ENCODE peak calls at places on chromosome 17, in six cellular contexts. N is mesendoderm; Q is MG63; R is stimulated activated CD8-positive, alpha-beta memory T cell treated with anti-CD3 and anti-CD28 coated beads, Interleukin-7, amount 100 ng/mL, for 1 hour; V is NCI-H1048; W is AML-193. X is an unnamed sample.

GRCh38 chr17:71232801-71233559 is 887.8 kb upstream of the SOX9 start:
- DNase-seq in V (no peak), R (no peak), N (no peak), Q (no peak), W (no peak), X (no peak)

GRCh38 chr17:29069526-29070041 is 26.6 kb downstream of the PIPOX start:
- DNase-seq in R (no peak), V (peak), W (no peak), Q (no peak), N (no peak), X (no peak)

GRCh38 chr17:8707591-8708453 is 36.8 kb downstream of the CCDC42 start:
- DNase-seq in V (no peak), W (no peak), R (no peak), N (no peak), Q (no peak), X (no peak)

GRCh38 chr17:6677158-6677831 is 25.7 kb downstream of the C17orf100 start:
- DNase-seq in R (no peak), V (no peak), Q (no peak), N (no peak), W (no peak), X (peak)

GRCh38 chr17:59534583-59534982 is 30.8 kb upstream of the DHX40 start:
- DNase-seq in W (peak), R (no peak), Q (no peak), V (no peak), N (no peak), X (peak)

GRCh38 chr17:17957584-17957916 is 14.7 kb downstream of the TOM1L2 start:
- DNase-seq in R (no peak), W (no peak), V (no peak), N (no peak), Q (peak), X (no peak)

GRCh38 chr17:13888043-13888442 is 181.3 kb upstream of the COX10 start:
- DNase-seq in N (no peak), R (no peak), W (no peak), V (no peak), Q (no peak), X (peak)

GRCh38 chr17:82103588-82104451 is 5.8 kb upstream of the FASN start:
- DNase-seq in W (no peak), R (no peak), N (peak), Q (no peak), V (no peak), X (peak)

GRCh38 chr17:34584805-34585416 is 5.5 kb downstream of the TMEM132E start:
- DNase-seq in W (peak), Q (no peak), R (no peak), N (peak), V (no peak), X (peak)

GRCh38 chr17:63956296-63956920 is 16.3 kb downstream of the SCN4A start:
- DNase-seq in N (no peak), V (no peak), R (no peak), W (no peak), Q (no peak), X (peak)

GRCh38 chr17:17576772-17577234 is 14.7 kb downstream of the PEMT start:
- DNase-seq in Q (no peak), W (no peak), R (no peak), N (no peak), V (no peak), X (no peak)

GRCh38 chr17:74937064-74938051 is 1.7 kb downstream of the OTOP3 start:
- DNase-seq in Q (no peak), V (no peak), W (no peak), R (no peak), N (no peak), X (no peak)

GRCh38 chr17:59762022-59762825 is 54.8 kb downstream of the VMP1 start:
- DNase-seq in W (no peak), V (no peak), N (no peak), Q (no peak), R (no peak), X (peak)

GRCh38 chr17:27070836-27071235 is 223.1 kb upstream of the WSB1 start:
- DNase-seq in V (no peak), W (no peak), R (no peak), Q (no peak), N (no peak), X (no peak)

GRCh38 chr17:80263253-80264047 is 2.8 kb downstream of the RNF213 start:
- DNase-seq in V (no peak), R (peak), N (peak), W (peak), Q (no peak), X (peak)

GRCh38 chr17:27345141-27345904 is 51.4 kb downstream of the WSB1 start:
- DNase-seq in N (peak), Q (no peak), V (no peak), R (no peak), W (no peak), X (no peak)

GRCh38 chr17:67532326-67532871 is 155.3 kb downstream of the PITPNC1 start:
- DNase-seq in R (no peak), W (no peak), N (no peak), Q (no peak), V (no peak), X (no peak)